ENCODE peak calls at places on chromosomes 2 and 18, in ten cellular contexts. A is RKO; U is HT-29; Q is activated CD8-positive, alpha-beta memory T cell treated with anti-CD3 and anti-CD28 coated beads for 24 hours; W is kidney glomerular epithelial cell; L is occipital lobe; V is uterus; E is SJSA1; G is body of pancreas; Z is activated T-helper 1 cell treated with Interleukin-2 at 50 U/mL for 16 hours. O is an unnamed sample.

GRCh38 chr2:217798743-217799552 is 203.8 kb downstream of the TNS1 start:
- DNase-seq in A (no peak), U (no peak), Q (peak), W (no peak), L (no peak), V (no peak), E (no peak), G (peak), Z (no peak), O (no peak)

GRCh38 chr18:3118195-3119010 is 101.4 kb downstream of the MYOM1 start:
- DNase-seq in A (no peak), U (no peak), Q (no peak), W (no peak), L (no peak), V (no peak), E (no peak), G (no peak), Z (no peak), O (no peak)

GRCh38 chr2:207073791-207074678 is 91.7 kb downstream of the KLF7 start:
- DNase-seq in A (no peak), U (no peak), Q (peak), W (no peak), L (no peak), V (no peak), E (no peak), G (no peak), Z (no peak), O (no peak)

GRCh38 chr2:99864561-99865216 is 277.7 kb downstream of the AFF3 start:
- DNase-seq in A (no peak), U (no peak), Q (no peak), W (no peak), L (no peak), V (peak), E (no peak), G (no peak), Z (no peak), O (no peak)

GRCh38 chr2:234953116-234954031 is 1.6 kb downstream of the SH3BP4 start:
- DNase-seq in A (peak), U (peak), Q (no peak), W (no peak), L (no peak), V (no peak), E (no peak), G (peak), Z (no peak), O (no peak)

GRCh38 chr18:70292628-70293027 is 3.8 kb downstream of the SOCS6 start:
- DNase-seq in A (no peak), U (peak), Q (no peak), W (no peak), L (no peak), V (no peak), E (no peak), G (no peak), Z (no peak), O (no peak)

GRCh38 chr2:104504331-104505073 is 349.4 kb upstream of the POU3F3 start:
- DNase-seq in A (no peak), U (no peak), Q (no peak), W (no peak), L (no peak), V (no peak), E (no peak), G (no peak), Z (no peak), O (no peak)

GRCh38 chr2:10057231-10058107 is 14.1 kb downstream of the KLF11 start:
- DNase-seq in A (no peak), U (peak), Q (no peak), W (peak), L (no peak), V (peak), E (no peak), G (no peak), Z (no peak), O (peak)

GRCh38 chr18:55650363-55650870 is 62.4 kb upstream of the TCF4 start:
- DNase-seq in A (no peak), U (no peak), Q (no peak), W (no peak), L (no peak), V (no peak), E (no peak), G (no peak), Z (no peak), O (no peak)

GRCh38 chr2:121165038-121165542 is 119.9 kb downstream of the TFCP2L1 start:
- DNase-seq in A (no peak), U (no peak), Q (no peak), W (no peak), L (no peak), V (no peak), E (no peak), G (no peak), Z (no peak), O (no peak)

GRCh38 chr2:160050147-160050546 is 12.3 kb downstream of the PLA2R1 start:
- DNase-seq in A (no peak), U (no peak), Q (no peak), W (no peak), L (no peak), V (no peak), E (no peak), G (no peak), Z (no peak), O (no peak)

GRCh38 chr2:166384774-166385173 is 9.0 kb upstream of the SCN9A start:
- DNase-seq in A (peak), U (peak), Q (no peak), W (peak), L (no peak), V (no peak), E (no peak), G (no peak), Z (no peak), O (peak)

GRCh38 chr2:113080134-113080533 is 12.4 kb downstream of the IL1F10 start:
- DNase-seq in A (peak), U (peak), Q (peak), W (no peak), L (no peak), V (no peak), E (no peak), G (peak), Z (no peak), O (peak)

GRCh38 chr2:148298201-148298600 is 277.3 kb downstream of the MBD5 start:
- DNase-seq in A (peak), U (no peak), Q (no peak), W (peak), L (no peak), V (no peak), E (no peak), G (no peak), Z (no peak), O (no peak)

GRCh38 chr18:55268146-55268545 is 308.9 kb upstream of the CCDC68 start:
- DNase-seq in A (no peak), U (no peak), Q (no peak), W (no peak), L (no peak), V (no peak), E (no peak), G (no peak), Z (no peak), O (no peak)

GRCh38 chr2:234570476-234570875 is 73.6 kb upstream of the ARL4C start:
- DNase-seq in A (no peak), U (no peak), Q (no peak), W (no peak), L (no peak), V (no peak), E (no peak), G (no peak), Z (no peak), O (no peak)

GRCh38 chr18:12839526-12840196 is 44.4 kb downstream of the PTPN2 start:
- DNase-seq in A (no peak), U (peak), Q (no peak), W (no peak), L (no peak), V (no peak), E (no peak), G (no peak), Z (no peak), O (no peak)

GRCh38 chr2:103132536-103133217 is 370.8 kb downstream of the TMEM182 start:
- DNase-seq in A (no peak), U (peak), Q (no peak), W (no peak), L (no peak), V (no peak), E (no peak), G (no peak), Z (no peak), O (no peak)

GRCh38 chr2:158921599-158922408 is 46.6 kb upstream of the TANC1 start:
- DNase-seq in A (no peak), U (no peak), Q (no peak), W (no peak), L (no peak), V (no peak), E (no peak), G (no peak), Z (no peak), O (no peak)

GRCh38 chr2:102238039-102238756 is 51.4 kb downstream of the IL1RL2 start:
- DNase-seq in A (no peak), U (no peak), Q (peak), W (no peak), L (no peak), V (no peak), E (no peak), G (no peak), Z (no peak), O (peak)

GRCh38 chr2:74566423-74567085 is 12.0 kb downstream of the DOK1 start:
- DNase-seq in A (no peak), U (no peak), Q (no peak), W (peak), L (no peak), V (no peak), E (no peak), G (no peak), Z (no peak), O (no peak)

GRCh38 chr2:241863021-241863954 is 4.6 kb upstream of the PDCD1 start:
- DNase-seq in A (no peak), U (no peak), Q (peak), W (no peak), L (no peak), V (peak), E (no peak), G (no peak), Z (no peak), O (no peak)

GRCh38 chr18:2304378-2305175 is 266.7 kb downstream of the METTL4 start:
- DNase-seq in A (no peak), U (peak), Q (no peak), W (no peak), L (no peak), V (no peak), E (no peak), G (no peak), Z (no peak), O (peak)

GRCh38 chr18:36496022-36496421 is 198.5 kb downstream of the FHOD3 start:
- DNase-seq in A (no peak), U (no peak), Q (no peak), W (no peak), L (no peak), V (no peak), E (no peak), G (no peak), Z (no peak), O (no peak)

GRCh38 chr2:114049826-114050225 is 159.9 kb downstream of the ACTR3 start:
- DNase-seq in A (no peak), U (no peak), Q (no peak), W (no peak), L (no peak), V (no peak), E (no peak), G (no peak), Z (no peak), O (no peak)

GRCh38 chr18:75183973-75184372 is 25.0 kb downstream of the PTGR3 start:
- DNase-seq in A (no peak), U (no peak), Q (no peak), W (no peak), L (no peak), V (no peak), E (no peak), G (no peak), Z (no peak), O (no peak)

GRCh38 chr18:457120-457519 is 43.4 kb downstream of the COLEC12 start:
- DNase-seq in A (no peak), U (no peak), Q (no peak), W (no peak), L (no peak), V (peak), E (peak), G (no peak), Z (no peak), O (no peak)

GRCh38 chr2:113018509-113018908 is 13.2 kb downstream of the IL36A start:
- DNase-seq in A (no peak), U (no peak), Q (no peak), W (no peak), L (no peak), V (no peak), E (no peak), G (no peak), Z (no peak), O (no peak)

GRCh38 chr2:127695491-127696472 is 5.5 kb upstream of the SFT2D3 start:
- DNase-seq in A (peak), U (no peak), Q (no peak), W (no peak), L (no peak), V (peak), E (no peak), G (peak), Z (no peak), O (peak)

GRCh38 chr2:209391776-209392401 is 32.0 kb upstream of the MAP2 start:
- DNase-seq in A (no peak), U (no peak), Q (no peak), W (no peak), L (no peak), V (no peak), E (no peak), G (no peak), Z (no peak), O (no peak)

GRCh38 chr2:237150831-237151230 is 65.1 kb downstream of the COPS8 start:
- DNase-seq in A (no peak), U (no peak), Q (no peak), W (no peak), L (no peak), V (no peak), E (peak), G (no peak), Z (no peak), O (no peak)

GRCh38 chr2:156955701-156956100 is 301.8 kb upstream of the GALNT5 start:
- DNase-seq in A (no peak), U (no peak), Q (no peak), W (no peak), L (no peak), V (no peak), E (no peak), G (no peak), Z (no peak), O (no peak)

GRCh38 chr2:127658641-127659407 is 12.9 kb downstream of the GPR17 start:
- DNase-seq in A (no peak), U (no peak), Q (no peak), W (no peak), L (no peak), V (no peak), E (no peak), G (no peak), Z (no peak), O (no peak)

GRCh38 chr2:208042041-208042440 is 16.7 kb upstream of the PLEKHM3 start:
- DNase-seq in A (peak), U (no peak), Q (no peak), W (no peak), L (no peak), V (no peak), E (no peak), G (no peak), Z (no peak), O (no peak)

GRCh38 chr2:191617589-191617988 is 60.3 kb upstream of the NABP1 start:
- DNase-seq in A (no peak), U (peak), Q (no peak), W (no peak), L (no peak), V (no peak), E (no peak), G (no peak), Z (peak), O (peak)

GRCh38 chr2:160254363-160254762 is 54.3 kb upstream of the ITGB6 start:
- DNase-seq in A (no peak), U (no peak), Q (no peak), W (no peak), L (no peak), V (no peak), E (no peak), G (no peak), Z (no peak), O (no peak)

GRCh38 chr2:115183144-115183543 is 740.7 kb downstream of the DPP10 start:
- DNase-seq in A (no peak), U (no peak), Q (no peak), W (no peak), L (no peak), V (no peak), E (no peak), G (no peak), Z (no peak), O (no peak)

GRCh38 chr18:28045176-28045810 is 131.6 kb downstream of the CDH2 start:
- DNase-seq in A (no peak), U (no peak), Q (no peak), W (peak), L (no peak), V (no peak), E (no peak), G (no peak), Z (no peak), O (no peak)

GRCh38 chr2:46181306-46181705 is 115.9 kb upstream of the EPAS1 start:
- DNase-seq in A (no peak), U (no peak), Q (no peak), W (no peak), L (no peak), V (no peak), E (no peak), G (no peak), Z (no peak), O (no peak)

O was measured in Calu3.